ENCODE peak calls at places on chromosomes 3 and 15, in eight cellular contexts. D, X, G, K, B, O, W and L are unnamed samples.

GRCh38 chr3:104190681-104191080 is 1176.0 kb upstream of the ALCAM start:
- DNase-seq in O (no peak), W (no peak), X (no peak), K (no peak), G (no peak), B (no peak), D (no peak), L (no peak)

GRCh38 chr15:95025924-95026728 is 794.8 kb downstream of the MCTP2 start:
- DNase-seq in D (peak), K (peak), X (peak), O (peak), G (no peak), W (peak), B (peak), L (peak)

GRCh38 chr3:65888980-65889706 is 149.6 kb downstream of the MAGI1 start:
- DNase-seq in D (no peak), W (peak), B (no peak), G (no peak), X (peak), O (peak), K (peak), L (no peak)

GRCh38 chr3:195609229-195609628 is 25.5 kb upstream of the APOD start:
- DNase-seq in K (no peak), W (no peak), G (no peak), X (no peak), B (no peak), O (no peak), D (no peak), L (peak)

GRCh38 chr15:40340038-40340739 is 550 bp downstream of the CCDC9B start:
- DNase-seq in D (no peak), X (no peak), B (peak), K (no peak), G (peak), W (peak), O (peak), L (no peak)

GRCh38 chr3:107928084-107928445 is 162.8 kb downstream of the CD47 start:
- DNase-seq in D (no peak), W (peak), K (peak), B (peak), G (no peak), O (peak), X (no peak), L (peak)

GRCh38 chr3:112633757-112634156 is 7.2 kb downstream of the CCDC80 start:
- DNase-seq in W (peak), B (no peak), X (no peak), K (no peak), D (no peak), O (no peak), G (no peak), L (no peak)

GRCh38 chr15:31387483-31388118 is 61.0 kb downstream of the KLF13 start:
- DNase-seq in O (no peak), K (no peak), B (no peak), G (no peak), W (peak), X (no peak), D (no peak), L (peak)

GRCh38 chr15:100198442-100198841 is 143.3 kb downstream of the ADAMTS17 start:
- DNase-seq in W (no peak), G (no peak), O (no peak), X (no peak), D (no peak), B (no peak), K (no peak), L (no peak)

GRCh38 chr3:102142379-102143058 is 292.3 kb upstream of the ZPLD1 start:
- DNase-seq in O (peak), G (no peak), W (no peak), X (no peak), D (no peak), B (no peak), K (no peak), L (no peak)

GRCh38 chr3:130242850-130243569 is 102.5 kb upstream of the COL6A5 start:
- DNase-seq in B (no peak), D (no peak), K (no peak), G (no peak), X (peak), O (peak), W (peak), L (peak)

GRCh38 chr15:28113426-28114113 is 14.5 kb upstream of the OCA2 start:
- DNase-seq in O (no peak), G (no peak), B (no peak), D (no peak), K (no peak), W (no peak), X (no peak), L (no peak)

GRCh38 chr3:41125258-41125657 is 74.0 kb upstream of the CTNNB1 start:
- DNase-seq in K (no peak), G (no peak), D (no peak), B (no peak), O (no peak), W (no peak), X (no peak), L (no peak)

GRCh38 chr3:111729087-111729846 is 129.8 kb upstream of the PHLDB2 start:
- DNase-seq in W (peak), B (no peak), D (no peak), O (peak), K (peak), G (no peak), X (no peak), L (no peak)

GRCh38 chr3:127092776-127093175 is 100.2 kb upstream of the PRR23E start:
- DNase-seq in B (peak), K (no peak), X (no peak), W (no peak), O (no peak), D (no peak), G (no peak), L (no peak)

GRCh38 chr3:158407844-158408517 is 163.0 kb upstream of the MLF1 start:
- DNase-seq in B (no peak), G (no peak), D (no peak), O (no peak), W (no peak), K (no peak), X (no peak), L (no peak)

GRCh38 chr15:71493526-71493925 is 316.8 kb upstream of the NR2E3 start:
- DNase-seq in K (no peak), D (no peak), X (no peak), O (no peak), W (no peak), G (no peak), B (no peak), L (no peak)

GRCh38 chr3:25782938-25783660 is at the start of gene NGLY1:
- DNase-seq in O (peak), B (peak), D (peak), X (peak), G (peak), K (peak), W (peak), L (peak)

GRCh38 chr3:55160241-55160877 is 232.5 kb upstream of the LRTM1 start:
- DNase-seq in W (peak), K (peak), D (no peak), X (peak), O (peak), G (no peak), B (peak), L (no peak)

GRCh38 chr3:106423321-106424225 is 554.8 kb upstream of the CBLB start:
- DNase-seq in O (peak), G (no peak), D (no peak), B (no peak), K (no peak), X (peak), W (peak), L (peak)

DNA sequence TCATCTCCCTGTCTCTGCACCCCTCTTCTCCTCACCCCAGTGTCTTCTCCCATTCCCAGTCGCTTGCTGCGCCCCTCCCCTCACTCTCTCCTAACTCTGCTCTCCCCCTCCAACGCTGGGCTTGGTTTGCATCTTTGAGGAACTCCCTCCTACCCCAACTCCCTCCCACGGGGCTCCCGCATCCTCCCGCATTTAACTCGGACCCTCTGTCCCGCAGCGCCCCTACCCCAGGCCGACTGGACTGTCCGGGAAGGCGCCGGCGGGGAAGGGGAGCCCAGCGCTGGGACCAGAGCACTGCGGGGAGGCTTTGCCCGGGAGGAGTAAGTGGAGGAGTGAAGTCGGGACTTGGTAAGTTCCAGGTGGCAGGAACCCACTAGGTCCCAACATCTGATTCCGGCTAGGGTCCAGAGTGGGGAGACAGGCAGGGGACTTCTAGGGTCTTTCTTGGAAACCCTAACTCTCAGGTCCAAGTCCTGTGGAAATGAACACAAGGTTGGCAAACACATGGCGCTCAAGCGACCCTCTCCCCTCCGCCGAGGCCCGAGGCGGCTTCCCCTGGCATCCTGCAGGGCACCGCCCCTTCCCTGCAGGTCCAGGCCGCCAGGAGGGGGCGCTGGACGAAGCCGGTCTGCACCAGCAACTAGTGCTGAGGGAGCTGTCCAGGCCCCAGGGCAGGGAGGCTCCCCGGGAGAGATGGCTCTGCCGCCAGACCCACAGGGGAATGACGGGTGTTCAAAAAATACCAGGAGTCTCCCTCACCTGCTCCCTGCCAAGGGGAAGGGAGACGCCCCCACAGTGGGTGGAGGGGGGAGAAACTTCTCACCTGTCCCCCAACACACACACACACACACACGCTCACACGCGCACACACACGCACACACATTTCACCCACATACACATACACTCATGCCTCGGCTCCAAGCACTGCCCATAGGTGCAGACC is 53.2 kb downstream of the LHFPL4 start:
- DNase-seq in K (peak), G (no peak), W (peak), O (peak), D (peak), B (peak), X (peak), L (peak)
- TF ChIP-seq CTCF in K (peak), G (peak), W (peak), O (peak), D (peak), B (peak), X (peak), L (peak)

GRCh38 chr15:92391640-92392039 is 2.0 kb upstream of the ST8SIA2 start:
- DNase-seq in K (no peak), G (no peak), D (peak), O (peak), W (peak), B (no peak), X (peak), L (peak)
- TF ChIP-seq CTCF in K (peak), G (peak), D (peak), O (no peak), W (peak), B (peak), X (peak), L (peak)

GRCh38 chr15:101413239-101413638 is 76.3 kb downstream of the PCSK6 start:
- DNase-seq in G (no peak), B (no peak), D (no peak), W (no peak), K (no peak), O (no peak), X (no peak), L (no peak)
- TF ChIP-seq CTCF in G (no peak), B (no peak), D (peak), W (no peak), K (no peak), O (no peak), X (no peak), L (no peak)

DNA sequence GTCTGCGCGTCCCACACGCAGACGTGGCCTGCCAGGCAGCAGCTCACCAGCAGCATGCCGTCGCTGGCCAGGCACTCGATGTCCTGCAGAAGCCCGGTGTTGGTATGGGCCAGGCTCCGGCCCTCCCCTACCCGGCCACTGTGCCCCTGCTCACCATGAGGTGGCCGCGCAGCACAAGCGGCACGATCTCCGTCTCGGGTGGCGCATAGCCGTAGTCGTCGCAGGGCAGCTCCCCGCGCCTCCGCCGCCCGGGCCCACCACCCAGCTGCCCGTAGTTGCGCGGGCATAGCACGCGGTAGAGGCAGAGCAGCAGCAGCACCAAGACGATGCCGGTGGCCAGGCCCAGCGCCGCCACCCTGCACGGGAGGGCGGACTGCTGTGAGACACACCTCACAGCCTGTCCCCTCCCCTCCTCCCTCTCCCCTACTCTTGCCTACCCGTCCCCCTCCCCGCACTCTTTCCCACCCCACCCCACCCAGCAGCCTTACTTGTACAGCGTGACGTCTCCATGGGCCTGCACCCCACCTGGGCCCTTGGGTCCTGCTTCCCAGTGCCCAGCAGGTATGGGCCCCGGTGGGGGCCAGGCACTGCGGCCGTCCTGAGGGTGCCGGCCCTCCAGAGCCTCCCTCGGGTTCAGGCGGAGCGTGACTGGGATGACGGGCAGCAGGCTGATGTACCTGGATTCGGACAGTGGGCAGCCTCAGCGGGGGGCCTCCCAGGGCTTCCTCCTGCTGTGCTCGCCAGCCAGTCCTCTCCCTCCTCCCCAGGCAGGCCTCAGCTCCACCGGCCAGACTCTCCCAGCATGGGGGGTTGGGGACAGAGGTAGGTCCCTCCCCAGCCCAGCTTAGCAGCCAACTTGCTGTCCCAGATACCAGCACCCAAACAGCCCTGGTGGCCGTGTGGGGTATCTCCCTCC is 37.6 kb downstream of the PTPN23 start:
- DNase-seq in W (no peak), O (no peak), B (no peak), K (no peak), D (no peak), G (no peak), X (no peak), L (peak)
- TF ChIP-seq CTCF in W (no peak), O (peak), B (no peak), K (no peak), D (peak), G (no peak), X (no peak), L (no peak)

DNA sequence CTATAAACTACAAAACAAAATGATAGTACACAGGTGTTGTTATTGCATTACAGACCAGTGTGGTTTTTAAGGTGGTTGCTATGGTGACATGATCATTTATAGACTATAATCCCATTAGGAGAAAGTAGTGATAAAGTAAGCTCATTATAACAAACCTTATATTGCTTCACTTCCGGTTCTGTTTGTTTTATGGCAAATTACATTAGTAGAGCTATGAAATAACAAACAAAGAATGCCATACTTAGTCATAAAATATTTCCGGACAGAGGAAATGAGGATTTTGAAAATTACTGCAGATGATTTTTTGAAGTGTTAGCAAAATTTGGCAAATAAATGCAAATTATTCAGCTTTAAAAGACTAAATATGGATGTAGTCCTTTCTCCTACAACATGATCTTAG is 640.4 kb upstream of the ARPP21 start:
- DNase-seq in K (no peak), W (no peak), D (no peak), X (no peak), O (peak), G (no peak), B (no peak), L (no peak)
- TF ChIP-seq CTCF in K (no peak), W (no peak), D (no peak), X (no peak), O (no peak), G (no peak), B (no peak), L (no peak)

DNA sequence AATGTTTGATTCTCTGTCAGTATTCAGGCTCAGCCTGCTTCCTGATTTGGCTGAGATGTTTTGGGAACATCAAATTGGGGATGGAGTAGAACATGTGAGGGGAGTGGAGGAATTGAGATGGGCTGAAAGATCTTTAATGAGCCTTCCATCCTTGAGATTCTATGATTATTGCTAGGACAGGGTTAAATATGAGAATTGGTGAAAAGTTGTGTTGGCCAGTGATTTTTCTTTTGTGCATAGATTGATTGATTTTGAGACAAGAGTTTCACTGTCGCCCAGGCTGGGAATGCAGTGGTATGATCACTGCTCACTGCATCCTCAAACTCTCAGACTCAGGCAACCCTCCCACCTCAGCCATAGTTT is 32.4 kb downstream of the IQGAP1 start:
- DNase-seq in W (no peak), B (no peak), X (no peak), G (no peak), D (no peak), O (no peak), K (no peak), L (no peak)
- TF ChIP-seq CTCF in W (no peak), B (no peak), X (no peak), G (no peak), D (no peak), O (no peak), K (no peak), L (no peak)

DNA sequence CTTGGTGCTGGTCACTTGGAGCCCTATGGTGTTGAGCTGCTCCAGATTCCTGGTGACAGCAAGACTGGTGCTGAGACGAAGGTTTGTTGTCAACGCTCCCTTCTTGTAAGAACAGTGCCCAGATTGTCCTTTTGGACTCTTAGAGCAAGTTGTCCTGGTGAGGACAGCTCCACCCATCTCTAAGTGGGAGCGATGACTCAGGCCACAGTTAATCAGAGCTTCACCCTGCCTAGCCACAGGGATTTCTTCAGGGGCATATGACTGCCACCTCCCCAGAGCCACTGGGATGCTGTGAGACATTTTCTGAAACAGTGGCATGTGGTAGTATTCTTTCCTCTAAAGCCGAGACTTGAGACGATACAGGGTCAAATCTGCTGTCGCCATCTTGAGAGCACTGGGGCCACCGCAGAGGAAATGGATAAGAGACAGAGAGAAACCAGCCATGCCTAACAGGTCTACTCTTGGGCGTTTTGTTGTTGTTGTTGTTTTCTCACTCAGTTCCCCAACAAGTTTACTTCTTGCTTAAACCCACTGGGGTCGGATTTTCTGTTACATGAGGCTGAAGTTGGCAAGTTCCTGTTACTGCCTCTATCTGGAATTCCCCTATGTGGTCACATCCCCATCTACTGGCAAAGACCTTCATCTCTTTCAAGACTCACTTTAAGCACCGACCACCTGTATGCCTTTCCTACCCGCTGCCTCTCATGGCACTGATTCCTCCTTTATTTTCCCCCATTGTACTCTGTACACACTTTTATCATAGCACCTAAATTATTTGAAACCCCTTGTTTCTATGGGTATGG is 16.0 kb upstream of the PCOLCE2 start:
- DNase-seq in B (peak), O (peak), K (no peak), W (peak), D (no peak), G (no peak), X (peak), L (peak)
- TF ChIP-seq CTCF in B (no peak), O (peak), K (no peak), W (peak), D (no peak), G (no peak), X (no peak), L (peak)